ENCODE peak calls at places on chromosomes 3 and 15, in nine cellular contexts. One of them, this sample, is unnamed. For H3K9me3, the result is how much of the 10 kb centered on the place peaks cover.

GRCh38 chr15:72785452-72786243 is 2.1 kb upstream of the ADPGK start:
- DNase-seq in neural progenitor cell: no peak
- DNase-seq in neuronal stem cell: no peak
- DNase-seq in transverse colon: peak
- DNase-seq in thoracic aorta: no peak
- DNase-seq in PC-3: no peak
- DNase-seq in fibroblast of lung: peak
- DNase-seq in psoas muscle: peak
- DNase-seq in CD8-positive, alpha-beta memory T cell: no peak
- DNase-seq in this sample: no peak

GRCh38 chr3:142723665-142723967 is 218 bp upstream of the TRPC1 start:
- DNase-seq in PC-3: no peak
- DNase-seq in CD8-positive, alpha-beta memory T cell: no peak
- DNase-seq in transverse colon: peak
- DNase-seq in neuronal stem cell: no peak
- DNase-seq in psoas muscle: no peak
- DNase-seq in neural progenitor cell: no peak
- DNase-seq in thoracic aorta: no peak
- DNase-seq in fibroblast of lung: no peak
- DNase-seq in this sample: no peak

GRCh38 chr3:125110016-125110875 is 54.4 kb upstream of the HEG1 start:
- DNase-seq in neuronal stem cell: no peak
- DNase-seq in fibroblast of lung: peak
- DNase-seq in PC-3: peak
- DNase-seq in neural progenitor cell: no peak
- DNase-seq in CD8-positive, alpha-beta memory T cell: no peak
- DNase-seq in thoracic aorta: no peak
- DNase-seq in transverse colon: no peak
- DNase-seq in psoas muscle: no peak
- DNase-seq in this sample: no peak

GRCh38 chr3:123696796-123697195 is 111.9 kb upstream of the HACD2 start:
- DNase-seq in fibroblast of lung: no peak
- DNase-seq in neuronal stem cell: no peak
- DNase-seq in thoracic aorta: no peak
- DNase-seq in neural progenitor cell: no peak
- DNase-seq in transverse colon: no peak
- DNase-seq in psoas muscle: no peak
- DNase-seq in CD8-positive, alpha-beta memory T cell: no peak
- DNase-seq in PC-3: no peak
- DNase-seq in this sample: no peak

GRCh38 chr3:190338717-190339116 is 16.5 kb upstream of the CLDN1 start:
- DNase-seq in psoas muscle: no peak
- DNase-seq in neural progenitor cell: no peak
- DNase-seq in neuronal stem cell: no peak
- DNase-seq in CD8-positive, alpha-beta memory T cell: no peak
- DNase-seq in PC-3: peak
- DNase-seq in transverse colon: no peak
- DNase-seq in thoracic aorta: no peak
- DNase-seq in fibroblast of lung: no peak
- DNase-seq in this sample: no peak

GRCh38 chr3:168157301-168157700 is 61.6 kb upstream of the GOLIM4 start:
- DNase-seq in psoas muscle: no peak
- DNase-seq in thoracic aorta: no peak
- DNase-seq in neural progenitor cell: no peak
- DNase-seq in PC-3: no peak
- DNase-seq in transverse colon: no peak
- DNase-seq in CD8-positive, alpha-beta memory T cell: no peak
- DNase-seq in neuronal stem cell: no peak
- DNase-seq in fibroblast of lung: no peak
- DNase-seq in this sample: no peak

GRCh38 chr3:51538115-51538458 is 432 bp upstream of the RAD54L2 start:
- DNase-seq in PC-3: peak
- DNase-seq in CD8-positive, alpha-beta memory T cell: no peak
- DNase-seq in neural progenitor cell: no peak
- DNase-seq in neuronal stem cell: no peak
- DNase-seq in thoracic aorta: no peak
- DNase-seq in transverse colon: no peak
- DNase-seq in psoas muscle: no peak
- DNase-seq in fibroblast of lung: no peak
- DNase-seq in this sample: no peak

GRCh38 chr15:74857082-74857655 is 14.2 kb upstream of the ULK3 start:
- DNase-seq in CD8-positive, alpha-beta memory T cell: no peak
- DNase-seq in PC-3: peak
- DNase-seq in fibroblast of lung: no peak
- DNase-seq in neuronal stem cell: no peak
- DNase-seq in transverse colon: peak
- DNase-seq in thoracic aorta: no peak
- DNase-seq in psoas muscle: no peak
- DNase-seq in neural progenitor cell: no peak
- DNase-seq in this sample: no peak

GRCh38 chr15:59539799-59540198 is 71.8 kb upstream of the GCNT3 start:
- DNase-seq in fibroblast of lung: peak
- DNase-seq in thoracic aorta: no peak
- DNase-seq in neuronal stem cell: no peak
- DNase-seq in transverse colon: no peak
- DNase-seq in PC-3: peak
- DNase-seq in CD8-positive, alpha-beta memory T cell: no peak
- DNase-seq in neural progenitor cell: no peak
- DNase-seq in psoas muscle: no peak
- DNase-seq in this sample: no peak

GRCh38 chr3:101829066-101829830 is 20.1 kb upstream of the NFKBIZ start:
- DNase-seq in CD8-positive, alpha-beta memory T cell: no peak
- DNase-seq in fibroblast of lung: peak
- DNase-seq in thoracic aorta: peak
- DNase-seq in neural progenitor cell: peak
- DNase-seq in transverse colon: peak
- DNase-seq in psoas muscle: peak
- DNase-seq in PC-3: no peak
- DNase-seq in neuronal stem cell: no peak
- DNase-seq in this sample: no peak

GRCh38 chr3:113754486-113755159 is 7.8 kb downstream of the ATP6V1A start:
- DNase-seq in PC-3: no peak
- DNase-seq in psoas muscle: no peak
- DNase-seq in thoracic aorta: no peak
- DNase-seq in neural progenitor cell: no peak
- DNase-seq in fibroblast of lung: no peak
- DNase-seq in CD8-positive, alpha-beta memory T cell: no peak
- DNase-seq in neuronal stem cell: no peak
- DNase-seq in transverse colon: no peak
- DNase-seq in this sample: no peak

GRCh38 chr3:197756704-197757103 is 7.0 kb downstream of the FYTTD1 start:
- DNase-seq in psoas muscle: no peak
- DNase-seq in PC-3: no peak
- DNase-seq in transverse colon: no peak
- DNase-seq in neural progenitor cell: no peak
- DNase-seq in thoracic aorta: no peak
- DNase-seq in CD8-positive, alpha-beta memory T cell: no peak
- DNase-seq in fibroblast of lung: no peak
- DNase-seq in neuronal stem cell: no peak
- DNase-seq in this sample: no peak

GRCh38 chr3:178302966-178303930 is 233.0 kb upstream of the KCNMB2 start:
- DNase-seq in transverse colon: no peak
- DNase-seq in thoracic aorta: no peak
- DNase-seq in fibroblast of lung: no peak
- DNase-seq in CD8-positive, alpha-beta memory T cell: no peak
- DNase-seq in neural progenitor cell: no peak
- DNase-seq in psoas muscle: no peak
- DNase-seq in neuronal stem cell: no peak
- DNase-seq in PC-3: peak
- DNase-seq in this sample: no peak

GRCh38 chr3:49719214-49719884 is at the start of gene AMIGO3:
- DNase-seq in neuronal stem cell: peak
- DNase-seq in neural progenitor cell: peak
- DNase-seq in fibroblast of lung: peak
- DNase-seq in thoracic aorta: peak
- DNase-seq in CD8-positive, alpha-beta memory T cell: peak
- DNase-seq in psoas muscle: peak
- DNase-seq in PC-3: peak
- DNase-seq in transverse colon: peak
- DNase-seq in this sample: peak
- H3K4me3 ChIP-seq in neuronal stem cell: peak
- H3K4me3 ChIP-seq in neural progenitor cell: peak
- H3K4me3 ChIP-seq in fibroblast of lung: peak
- H3K4me3 ChIP-seq in thoracic aorta: peak
- H3K4me3 ChIP-seq in CD8-positive, alpha-beta memory T cell: peak
- H3K4me3 ChIP-seq in psoas muscle: peak
- H3K4me3 ChIP-seq in PC-3: peak
- H3K4me3 ChIP-seq in transverse colon: peak
- H3K4me3 ChIP-seq in this sample: peak

DNA sequence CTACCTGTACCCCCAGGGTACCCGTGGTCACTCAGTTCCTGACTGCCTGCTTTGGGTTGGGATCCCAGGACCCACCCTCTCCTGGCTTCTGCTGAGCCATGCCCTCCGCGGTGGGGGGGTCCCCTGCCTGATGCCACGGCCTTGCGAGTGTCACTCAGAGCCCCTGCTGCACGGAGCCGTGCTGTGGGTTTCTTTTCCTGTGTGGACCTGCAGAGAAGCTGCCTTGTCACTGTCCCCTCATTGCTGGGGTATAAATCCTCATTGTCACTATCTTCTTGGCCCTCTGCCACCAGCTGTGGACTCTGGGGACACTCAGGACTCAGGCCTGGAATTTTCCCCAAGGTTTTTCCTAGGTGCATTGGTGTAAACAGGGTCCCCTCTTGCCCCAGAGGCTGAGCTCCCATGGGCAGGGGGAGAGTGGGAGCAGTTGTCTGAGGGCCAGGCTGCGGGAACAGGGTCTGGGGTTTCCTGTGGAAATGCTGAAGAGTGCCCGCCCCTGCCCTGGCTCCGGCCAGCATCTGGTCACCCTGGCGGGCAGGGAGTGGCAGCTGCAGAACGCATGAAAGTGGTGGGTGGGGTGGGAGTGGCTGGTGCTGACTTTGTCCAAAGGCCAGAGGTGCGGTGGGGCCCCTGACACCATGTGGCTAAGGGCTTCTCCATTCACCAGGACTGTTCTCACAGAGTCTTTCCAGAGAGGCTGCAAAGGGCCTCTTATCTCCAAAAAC is 191.7 kb downstream of the GOLGA6L6 start:
- DNase-seq in neuronal stem cell: no peak
- DNase-seq in PC-3: no peak
- DNase-seq in psoas muscle: peak
- DNase-seq in thoracic aorta: no peak
- DNase-seq in CD8-positive, alpha-beta memory T cell: no peak
- DNase-seq in transverse colon: no peak
- DNase-seq in neural progenitor cell: no peak
- DNase-seq in fibroblast of lung: no peak
- DNase-seq in this sample: no peak
- H3K9me3 ChIP-seq in neuronal stem cell: under half
- H3K9me3 ChIP-seq in PC-3: under half
- H3K9me3 ChIP-seq in psoas muscle: under half
- H3K9me3 ChIP-seq in thoracic aorta: under half
- H3K9me3 ChIP-seq in CD8-positive, alpha-beta memory T cell: under half
- H3K9me3 ChIP-seq in transverse colon: under half
- H3K9me3 ChIP-seq in neural progenitor cell: half or more
- H3K9me3 ChIP-seq in fibroblast of lung: under half
- H3K9me3 ChIP-seq in this sample: half or more

GRCh38 chr3:46988616-46989015 is 9.2 kb downstream of the NBEAL2 start:
- DNase-seq in neural progenitor cell: no peak
- DNase-seq in CD8-positive, alpha-beta memory T cell: no peak
- DNase-seq in psoas muscle: peak
- DNase-seq in transverse colon: no peak
- DNase-seq in fibroblast of lung: no peak
- DNase-seq in thoracic aorta: no peak
- DNase-seq in PC-3: no peak
- DNase-seq in neuronal stem cell: no peak
- DNase-seq in this sample: no peak
- H3K27ac ChIP-seq in neural progenitor cell: no peak
- H3K27ac ChIP-seq in CD8-positive, alpha-beta memory T cell: peak
- H3K27ac ChIP-seq in psoas muscle: no peak
- H3K27ac ChIP-seq in transverse colon: no peak
- H3K27ac ChIP-seq in fibroblast of lung: no peak
- H3K27ac ChIP-seq in thoracic aorta: no peak
- H3K27ac ChIP-seq in PC-3: no peak
- H3K27ac ChIP-seq in neuronal stem cell: no peak
- H3K27ac ChIP-seq in this sample: no peak

GRCh38 chr15:101122806-101123205 is 129.0 kb downstream of the CHSY1 start:
- DNase-seq in CD8-positive, alpha-beta memory T cell: no peak
- DNase-seq in thoracic aorta: no peak
- DNase-seq in neural progenitor cell: no peak
- DNase-seq in PC-3: no peak
- DNase-seq in psoas muscle: no peak
- DNase-seq in fibroblast of lung: no peak
- DNase-seq in neuronal stem cell: no peak
- DNase-seq in transverse colon: no peak
- DNase-seq in this sample: no peak

GRCh38 chr15:101121511-101122090 is 130.2 kb downstream of the CHSY1 start:
- DNase-seq in transverse colon: peak
- DNase-seq in neuronal stem cell: peak
- DNase-seq in PC-3: peak
- DNase-seq in fibroblast of lung: peak
- DNase-seq in thoracic aorta: peak
- DNase-seq in neural progenitor cell: peak
- DNase-seq in CD8-positive, alpha-beta memory T cell: peak
- DNase-seq in psoas muscle: peak
- DNase-seq in this sample: no peak

GRCh38 chr15:101120961-101121360 is 130.9 kb downstream of the CHSY1 start:
- DNase-seq in fibroblast of lung: no peak
- DNase-seq in thoracic aorta: no peak
- DNase-seq in neural progenitor cell: no peak
- DNase-seq in CD8-positive, alpha-beta memory T cell: no peak
- DNase-seq in PC-3: no peak
- DNase-seq in psoas muscle: no peak
- DNase-seq in neuronal stem cell: no peak
- DNase-seq in transverse colon: no peak
- DNase-seq in this sample: no peak

GRCh38 chr15:101123222-101123910 is 128.5 kb downstream of the CHSY1 start:
- DNase-seq in thoracic aorta: no peak
- DNase-seq in neural progenitor cell: no peak
- DNase-seq in fibroblast of lung: peak
- DNase-seq in CD8-positive, alpha-beta memory T cell: no peak
- DNase-seq in neuronal stem cell: no peak
- DNase-seq in PC-3: no peak
- DNase-seq in transverse colon: no peak
- DNase-seq in psoas muscle: no peak
- DNase-seq in this sample: no peak

GRCh38 chr15:101122266-101122665 is 129.6 kb downstream of the CHSY1 start:
- DNase-seq in CD8-positive, alpha-beta memory T cell: no peak
- DNase-seq in neuronal stem cell: no peak
- DNase-seq in neural progenitor cell: no peak
- DNase-seq in transverse colon: no peak
- DNase-seq in thoracic aorta: no peak
- DNase-seq in psoas muscle: no peak
- DNase-seq in fibroblast of lung: no peak
- DNase-seq in PC-3: no peak
- DNase-seq in this sample: no peak
- H3K4me3 ChIP-seq in CD8-positive, alpha-beta memory T cell: no peak
- H3K4me3 ChIP-seq in neuronal stem cell: no peak
- H3K4me3 ChIP-seq in neural progenitor cell: no peak
- H3K4me3 ChIP-seq in transverse colon: no peak
- H3K4me3 ChIP-seq in thoracic aorta: peak
- H3K4me3 ChIP-seq in psoas muscle: peak
- H3K4me3 ChIP-seq in fibroblast of lung: no peak
- H3K4me3 ChIP-seq in PC-3: no peak
- H3K4me3 ChIP-seq in this sample: no peak

GRCh38 chr15:47602124-47602523 is 115.2 kb upstream of the SEMA6D start:
- DNase-seq in fibroblast of lung: no peak
- DNase-seq in CD8-positive, alpha-beta memory T cell: no peak
- DNase-seq in psoas muscle: no peak
- DNase-seq in thoracic aorta: no peak
- DNase-seq in transverse colon: no peak
- DNase-seq in PC-3: no peak
- DNase-seq in neural progenitor cell: no peak
- DNase-seq in neuronal stem cell: no peak
- DNase-seq in this sample: no peak
- H3K9me3 ChIP-seq in fibroblast of lung: under half
- H3K9me3 ChIP-seq in CD8-positive, alpha-beta memory T cell: under half
- H3K9me3 ChIP-seq in psoas muscle: under half
- H3K9me3 ChIP-seq in thoracic aorta: under half
- H3K9me3 ChIP-seq in transverse colon: under half
- H3K9me3 ChIP-seq in PC-3: under half
- H3K9me3 ChIP-seq in neural progenitor cell: under half
- H3K9me3 ChIP-seq in neuronal stem cell: under half
- H3K9me3 ChIP-seq in this sample: under half